ENCODE peak calls at places on chromosomes 12 and 14, in four cellular contexts. P, D, C and I are unnamed samples.

GRCh38 chr12:65646127-65646643 is 178.1 kb upstream of the HMGA2 start:
- DNase-seq in C (no peak), D (no peak), P (no peak), I (no peak)

GRCh38 chr12:10101042-10101579 is 2.3 kb upstream of the CLEC1A start:
- DNase-seq in D (peak; percentile 12), C (no peak), P (no peak), I (no peak)

GRCh38 chr12:70754330-70754741 is 117.1 kb upstream of the PTPRB start:
- DNase-seq in C (no peak), P (no peak), D (no peak), I (no peak)

GRCh38 chr12:12612403-12612802 is 727 bp downstream of the CREBL2 start:
- DNase-seq in D (peak; percentile 77), C (no peak), P (peak; percentile 86), I (no peak)

GRCh38 chr12:92721668-92722067 is 18.9 kb downstream of the PLEKHG7 start:
- DNase-seq in P (no peak), D (no peak), C (no peak), I (no peak)

GRCh38 chr12:3190101-3190500 is 112.9 kb downstream of the TSPAN9 start:
- DNase-seq in D (no peak), C (no peak), P (no peak), I (peak; percentile 46)

GRCh38 chr14:29558516-29558915 is 369.1 kb downstream of the PRKD1 start:
- DNase-seq in D (peak; percentile 64), C (no peak), P (peak; percentile 81), I (no peak)

GRCh38 chr12:106551410-106551809 is 31.4 kb upstream of the RFX4 start:
- DNase-seq in P (no peak), D (no peak), C (no peak), I (no peak)

GRCh38 chr14:99781091-99781490 is 12.1 kb upstream of the EML1 start:
- DNase-seq in D (no peak), P (no peak), C (no peak), I (no peak)

GRCh38 chr12:79344855-79345840 is 345.6 kb downstream of the PAWR start:
- DNase-seq in D (peak; percentile 22), C (no peak), P (peak; percentile 44), I (no peak)

GRCh38 chr14:21071225-21072041 is 1.3 kb downstream of the ARHGEF40 start:
- DNase-seq in P (peak; percentile 92), D (peak; percentile 94), C (peak; percentile 87), I (peak; percentile 89)

GRCh38 chr12:103493199-103493598 is 2.6 kb downstream of the C12orf42 start:
- DNase-seq in P (no peak), D (no peak), C (no peak), I (no peak)

GRCh38 chr12:59149995-59150642 is 229.8 kb upstream of the LRIG3 start:
- DNase-seq in D (peak; percentile 70), P (peak; percentile 84), C (peak; percentile 76), I (no peak)

GRCh38 chr12:40587416-40587815 is 104.8 kb upstream of the CNTN1 start:
- DNase-seq in C (no peak), P (no peak), D (no peak), I (no peak)

GRCh38 chr12:44571031-44571550 is 305.0 kb downstream of the NELL2 start:
- DNase-seq in C (no peak), P (no peak), D (peak; percentile 1), I (no peak)

GRCh38 chr12:2520722-2521246 is 274.0 kb upstream of the FKBP4 start:
- DNase-seq in P (no peak), C (no peak), D (no peak), I (no peak)

GRCh38 chr12:56699020-56699661 is 11.1 kb upstream of the PTGES3 start:
- DNase-seq in C (no peak), P (no peak), D (no peak), I (no peak)

GRCh38 chr12:122062832-122063690 is 15.5 kb upstream of the MLXIP start:
- DNase-seq in P (peak; percentile 89), D (peak; percentile 47), C (peak; percentile 37), I (no peak)

GRCh38 chr12:1588574-1588944 is 5.8 kb downstream of the FBXL14 start:
- DNase-seq in C (no peak), P (no peak), D (no peak), I (no peak)

GRCh38 chr14:60092516-60092915 is 793 bp downstream of the PCNX4 start:
- DNase-seq in P (peak; percentile 39), D (peak; percentile 42), C (peak; percentile 21), I (no peak)

GRCh38 chr12:52837781-52838736 is 3.9 kb upstream of the KRT79 start:
- DNase-seq in C (no peak), P (peak; percentile 58), D (peak; percentile 48), I (no peak)

GRCh38 chr14:34496007-34496678 is 34.1 kb upstream of the SPTSSA start:
- DNase-seq in D (peak; percentile 7), P (peak; percentile 48), C (no peak), I (no peak)

GRCh38 chr12:115149685-115150378 is 465.9 kb upstream of the TBX3 start:
- DNase-seq in P (peak; percentile 79), C (peak; percentile 41), D (peak; percentile 90), I (no peak)

GRCh38 chr12:54360717-54361456 is 3.4 kb downstream of the GPR84 start:
- DNase-seq in C (peak; percentile 46), D (peak; percentile 60), P (peak; percentile 79), I (peak; percentile 94)